ENCODE peak calls at places on chromosome 1, in four cellular contexts. I is GM12878, P is K562, O is HepG2. A is an unnamed sample.

GRCh38 chr1:116710326-116711060 is 43.0 kb upstream of the IGSF3 start:
- ATAC-seq in I (peak; percentile 42), O (no peak), P (peak; percentile 39), A (no peak)

GRCh38 chr1:228358764-228359612 is 47.6 kb downstream of the TRIM11 start:
- ATAC-seq in P (peak; percentile 9), I (no peak), O (no peak), A (no peak)

GRCh38 chr1:223374064-223374610 is 10.2 kb upstream of the SUSD4 start:
- ATAC-seq in O (no peak), P (peak; percentile 62), I (no peak), A (no peak)

GRCh38 chr1:197706593-197706992 is 68.7 kb downstream of the DENND1B start:
- ATAC-seq in O (no peak), P (no peak), I (no peak), A (no peak)

GRCh38 chr1:118934706-118935105 is 53.4 kb downstream of the TBX15 start:
- ATAC-seq in I (no peak), P (no peak), O (no peak), A (no peak)

GRCh38 chr1:19178734-19179398 is 31.2 kb downstream of the UBR4 start:
- ATAC-seq in P (no peak), I (no peak), O (no peak), A (no peak)

GRCh38 chr1:51313961-51314777 is 16.2 kb downstream of the TTC39A start:
- ATAC-seq in O (peak; percentile 66), P (peak; percentile 42), I (peak; percentile 71), A (peak; percentile 29)

GRCh38 chr1:11967028-11967547 is 13.2 kb upstream of the MFN2 start:
- ATAC-seq in P (peak; percentile 95), O (peak; percentile 94), I (peak; percentile 92), A (peak; percentile 41)

GRCh38 chr1:89910780-89911179 is 84.1 kb upstream of the ZNF326 start:
- ATAC-seq in I (no peak), P (no peak), O (no peak), A (no peak)

GRCh38 chr1:222794656-222795474 is 20.0 kb upstream of the DISP1 start:
- ATAC-seq in O (peak; percentile 68), P (no peak), I (no peak), A (peak; percentile 25)

GRCh38 chr1:25641931-25642611 is 25.5 kb downstream of the MAN1C1 start:
- ATAC-seq in O (no peak), I (peak; percentile 70), P (no peak), A (peak; percentile 70)

GRCh38 chr1:175200626-175201025 is 8.1 kb upstream of the KIAA0040 start:
- ATAC-seq in P (no peak), I (no peak), O (no peak), A (peak; percentile 75)

GRCh38 chr1:178037510-178038253 is 56.2 kb upstream of the RASAL2 start:
- ATAC-seq in O (peak; percentile 99), P (peak; percentile 99), I (peak; percentile 59), A (peak; percentile 98)

GRCh38 chr1:184986250-184986649 is 11.9 kb upstream of the NIBAN1 start:
- ATAC-seq in I (peak; percentile 9), P (peak; percentile 55), O (no peak), A (no peak)

GRCh38 chr1:198122693-198123092 is 34.1 kb upstream of the NEK7 start:
- ATAC-seq in P (peak; percentile 59), O (no peak), I (no peak), A (no peak)

GRCh38 chr1:222739929-222740328 is 2.9 kb downstream of the FAM177B start:
- ATAC-seq in O (peak; percentile 28), I (no peak), P (no peak), A (no peak)

GRCh38 chr1:152398812-152399698 is 15.0 kb downstream of the CRNN start:
- ATAC-seq in I (peak; percentile 67), P (peak; percentile 70), O (peak; percentile 91), A (no peak)

GRCh38 chr1:151520359-151520758 is 9.2 kb downstream of the CGN start:
- ATAC-seq in P (peak; percentile 43), O (peak; percentile 27), I (peak; percentile 49), A (no peak)

GRCh38 chr1:98133151-98133550 is 212.3 kb upstream of the DPYD start:
- ATAC-seq in P (no peak), I (no peak), O (no peak), A (no peak)

GRCh38 chr1:203406446-203407045 is 55.6 kb upstream of the FMOD start:
- ATAC-seq in P (no peak), O (no peak), I (no peak), A (peak; percentile 56)

GRCh38 chr1:178487070-178487615 is 9.6 kb downstream of the CLEC20A start:
- ATAC-seq in I (no peak), P (no peak), O (peak; percentile 39), A (peak; percentile 7)

GRCh38 chr1:232620356-232620841 is 9.5 kb downstream of the SIPA1L2 start:
- ATAC-seq in O (no peak), I (no peak), P (peak; percentile 51), A (peak; percentile 89)

GRCh38 chr1:182699673-182700350 is 15.4 kb upstream of the RGS8 start:
- ATAC-seq in I (no peak), P (peak; percentile 54), O (no peak), A (peak; percentile 24)

GRCh38 chr1:154607084-154607747 is 770 bp downstream of the ADAR start:
- ATAC-seq in O (peak; percentile 43), I (peak; percentile 9), P (peak; percentile 55), A (no peak)

GRCh38 chr1:172185206-172185605 is 235.3 kb upstream of the C1orf105 start:
- ATAC-seq in I (peak; percentile 56), P (no peak), O (no peak), A (no peak)

GRCh38 chr1:208069317-208069716 is 158.4 kb upstream of the CD34 start:
- ATAC-seq in P (no peak), I (no peak), O (no peak), A (no peak)

GRCh38 chr1:115185351-115185750 is 96.0 kb upstream of the TSPAN2 start:
- ATAC-seq in I (no peak), O (no peak), P (no peak), A (no peak)

GRCh38 chr1:220224033-220224432 is 48.2 kb downstream of the RAB3GAP2 start:
- ATAC-seq in O (no peak), I (peak; percentile 5), P (no peak), A (no peak)

GRCh38 chr1:197606163-197606562 is 169.1 kb downstream of the DENND1B start:
- ATAC-seq in P (no peak), O (no peak), I (no peak), A (no peak)

GRCh38 chr1:100036718-100037664 is 67.2 kb downstream of the SLC35A3 start:
- ATAC-seq in P (peak; percentile 27), I (peak; percentile 8), O (peak; percentile 15), A (no peak)

GRCh38 chr1:153659175-153659534 is 652 bp downstream of the SNAPIN start:
- ATAC-seq in O (peak; percentile 3), P (no peak), I (no peak), A (no peak)

GRCh38 chr1:116944613-116945012 is 34.9 kb downstream of the PTGFRN start:
- ATAC-seq in I (no peak), O (no peak), P (no peak), A (no peak)

GRCh38 chr1:83761084-83761760 is 237.7 kb downstream of the TTLL7 start:
- ATAC-seq in P (no peak), O (peak; percentile 62), I (peak; percentile 99), A (no peak)

GRCh38 chr1:93537924-93538323 is 90.0 kb downstream of the FNBP1L start:
- ATAC-seq in I (no peak), P (no peak), O (no peak), A (no peak)

GRCh38 chr1:94823116-94823515 is 3.0 kb downstream of the SLC44A3 start:
- ATAC-seq in I (no peak), P (no peak), O (no peak), A (no peak)

GRCh38 chr1:8120693-8121260 is 94.7 kb upstream of the ERRFI1 start:
- ATAC-seq in P (no peak), O (peak; percentile 81), I (peak; percentile 60), A (peak; percentile 22)

GRCh38 chr1:92482665-92483441 is 3.9 kb downstream of the GFI1 start:
- ATAC-seq in O (no peak), P (no peak), I (peak; percentile 6), A (no peak)

GRCh38 chr1:204294371-204294770 is 65.4 kb downstream of the PLEKHA6 start:
- ATAC-seq in P (no peak), O (no peak), I (no peak), A (peak; percentile 89)

DNA sequence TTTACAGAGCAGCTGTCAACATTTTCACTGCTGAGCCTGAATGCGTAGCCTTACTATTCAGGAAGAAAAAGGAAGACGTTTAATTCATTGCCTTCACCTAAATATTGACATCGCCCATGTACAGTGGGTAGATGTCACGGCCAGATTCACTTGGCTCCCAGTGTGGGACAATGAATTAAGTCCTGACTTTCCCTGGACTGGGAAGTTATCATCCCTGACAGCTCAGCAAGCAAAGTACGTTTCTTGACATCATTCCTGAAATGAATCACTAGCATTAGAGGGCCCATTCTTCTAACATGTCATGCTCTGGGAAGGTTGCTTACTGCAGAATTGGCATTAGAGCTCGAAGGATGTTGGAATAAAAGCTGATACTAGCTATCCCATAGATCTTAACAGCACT is 37.8 kb downstream of the LRRC53 start:
- ATAC-seq in I (no peak), P (no peak), O (no peak), A (no peak)
- TF ChIP-seq EP300 in I (no peak), P (no peak), O (no peak), A (no peak)

GRCh38 chr1:29331731-29332130 is 95.4 kb downstream of the PTPRU start:
- ATAC-seq in P (no peak), I (no peak), O (no peak), A (no peak)
- H3K27me3 ChIP-seq in P (peaks cover 4% of the 10 kb centered on the region), I (no peaks in the 10 kb centered on the region), O (no peaks in the 10 kb centered on the region), A (peaks cover 24% of the 10 kb centered on the region)

DNA sequence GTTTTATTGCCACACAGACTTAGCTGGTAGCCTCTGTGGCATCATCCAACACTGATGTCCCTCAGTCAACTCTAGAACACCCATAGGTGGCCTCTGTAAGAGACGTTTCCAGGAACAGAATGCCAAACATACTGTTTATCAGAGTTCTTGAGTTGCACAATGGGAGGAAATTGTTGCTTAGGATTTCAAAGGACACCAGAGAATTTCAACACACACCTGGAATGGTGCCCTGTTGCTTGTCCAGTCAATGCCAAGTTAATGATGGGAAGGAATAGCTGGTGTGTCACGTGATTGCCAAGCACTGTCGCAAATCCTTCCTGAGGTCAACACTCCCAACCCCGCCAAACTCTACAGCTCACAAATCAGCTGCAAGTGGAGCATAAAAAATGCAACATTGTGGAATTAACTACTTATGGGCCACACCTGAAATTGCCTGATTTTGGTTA is 28.6 kb upstream of the DUSP23 start:
- ATAC-seq in P (no peak), O (no peak), I (no peak), A (peak; percentile 91)
- TF ChIP-seq EP300 in P (no peak), O (no peak), I (no peak), A (no peak)

GRCh38 chr1:6209661-6210605 is 4.0 kb downstream of the RNF207 start:
- ATAC-seq in O (no peak), P (peak; percentile 4), I (peak; percentile 22), A (no peak)

GRCh38 chr1:6207921-6208320 is 2.0 kb downstream of the RNF207 start:
- ATAC-seq in O (no peak), P (no peak), I (no peak), A (no peak)

GRCh38 chr1:6207075-6207885 is 1.4 kb downstream of the RNF207 start:
- ATAC-seq in I (no peak), P (no peak), O (no peak), A (no peak)

GRCh38 chr1:6210606-6211355 is 4.9 kb downstream of the RNF207 start:
- ATAC-seq in O (no peak), I (no peak), P (no peak), A (no peak)

GRCh38 chr1:6208723-6209660 is 3.1 kb downstream of the RNF207 start:
- ATAC-seq in P (peak; percentile 68), O (no peak), I (peak; percentile 66), A (peak; percentile 53)
- H3K27me3 ChIP-seq in P (no peaks in the 10 kb centered on the region), O (no peaks in the 10 kb centered on the region), I (no peaks in the 10 kb centered on the region), A (peaks cover 17% of the 10 kb centered on the region)